ENCODE peak calls at places on chromosome 17, in four cellular contexts. Y is SK-N-SH, I is K562, F is HepG2. W is an unnamed sample.

GRCh38 chr17:28227278-28228108 is 91.5 kb upstream of the TMEM97 start:
- DNase-seq in Y (peak; percentile 94), I (peak; percentile 25), F (no peak), W (no peak)

GRCh38 chr17:63613663-63614062 is 8.6 kb upstream of the MAP3K3 start:
- DNase-seq in Y (no peak), I (no peak), F (no peak), W (no peak)

GRCh38 chr17:74147966-74148365 is 55.5 kb upstream of the RPL38 start:
- DNase-seq in Y (no peak), I (no peak), F (no peak), W (no peak)

GRCh38 chr17:46020023-46020735 is 21.1 kb downstream of the STH start:
- DNase-seq in Y (no peak), I (no peak), F (no peak), W (no peak)

GRCh38 chr17:30248786-30249185 is 13.3 kb upstream of the SLC6A4 start:
- DNase-seq in Y (no peak), I (no peak), F (no peak), W (no peak)

GRCh38 chr17:57927048-57927723 is 28.0 kb downstream of the CUEDC1 start:
- DNase-seq in Y (peak; percentile 45), I (no peak), F (no peak), W (no peak)

GRCh38 chr17:51118330-51119195 is 2.1 kb downstream of the SPAG9 start:
- DNase-seq in Y (peak; percentile 25), I (no peak), F (peak; percentile 77), W (no peak)

GRCh38 chr17:45132569-45133463 is 501 bp upstream of the PLCD3 start:
- DNase-seq in Y (peak; percentile 95), I (peak; percentile 50), F (peak; percentile 66), W (peak; percentile 89)

GRCh38 chr17:82781894-82782274 is 30.0 kb downstream of the TBCD start:
- DNase-seq in Y (peak; percentile 98), I (peak; percentile 74), F (peak; percentile 50), W (peak; percentile 96)

GRCh38 chr17:65078441-65079160 is 22.1 kb upstream of the GNA13 start:
- DNase-seq in Y (no peak), I (no peak), F (no peak), W (no peak)

GRCh38 chr17:50087246-50087911 is 7.8 kb upstream of the PDK2 start:
- DNase-seq in Y (peak; percentile 97), I (peak; percentile 83), F (peak; percentile 66), W (peak; percentile 88)

GRCh38 chr17:66006654-66007053 is 185.3 kb downstream of the CEP112 start:
- DNase-seq in Y (no peak), I (no peak), F (no peak), W (no peak)

GRCh38 chr17:66355510-66355909 is 53.1 kb downstream of the PRKCA start:
- DNase-seq in Y (no peak), I (no peak), F (no peak), W (no peak)

GRCh38 chr17:64024215-64024654 is 3.8 kb upstream of the ICAM2 start:
- DNase-seq in Y (no peak), I (peak; percentile 60), F (no peak), W (no peak)

GRCh38 chr17:79109584-79109983 is 35.0 kb downstream of the ENGASE start:
- DNase-seq in Y (peak; percentile 79), I (no peak), F (no peak), W (no peak)

GRCh38 chr17:50331085-50331791 is 14.7 kb upstream of the XYLT2 start:
- DNase-seq in Y (no peak), I (no peak), F (no peak), W (no peak)

GRCh38 chr17:31858647-31859486 is at the start of gene COPRS:
- DNase-seq in Y (peak; percentile 99), I (peak; percentile 97), F (peak; percentile 64), W (peak; percentile 88)

GRCh38 chr17:32256012-32256694 is 9.5 kb upstream of the RHBDL3 start:
- DNase-seq in Y (no peak), I (no peak), F (no peak), W (no peak)

GRCh38 chr17:59155439-59156177 is at the start of gene PRR11:
- DNase-seq in Y (peak; percentile 90), I (peak; percentile 98), F (peak; percentile 100), W (peak; percentile 62)

GRCh38 chr17:59175076-59175475 is 19.5 kb downstream of the PRR11 start:
- DNase-seq in Y (no peak), I (no peak), F (no peak), W (no peak)

GRCh38 chr17:49515196-49515770 is 20.2 kb downstream of the NGFR start:
- DNase-seq in Y (peak; percentile 97), I (peak; percentile 78), F (peak; percentile 79), W (peak; percentile 84)

GRCh38 chr17:83203472-83204221 is 124.2 kb downstream of the METRNL start:
- DNase-seq in Y (no peak), I (no peak), F (no peak), W (no peak)

GRCh38 chr17:79089720-79090502 is 15.3 kb downstream of the ENGASE start:
- DNase-seq in Y (no peak), I (no peak), F (no peak), W (no peak)

GRCh38 chr17:50055426-50056216 is at the start of gene ITGA3:
- DNase-seq in Y (peak; percentile 93), I (peak; percentile 84), F (no peak), W (peak; percentile 61)

GRCh38 chr17:76416899-76417298 is 32.5 kb downstream of the SPHK1 start:
- DNase-seq in Y (no peak), I (no peak), F (no peak), W (no peak)

GRCh38 chr17:76417499-76418143 is 33.2 kb downstream of the SPHK1 start:
- DNase-seq in Y (no peak), I (no peak), F (no peak), W (no peak)

GRCh38 chr17:76415786-76416185 is 31.4 kb downstream of the SPHK1 start:
- DNase-seq in Y (no peak), I (no peak), F (no peak), W (no peak)

GRCh38 chr17:76414334-76415295 is 30.2 kb downstream of the SPHK1 start:
- DNase-seq in Y (peak; percentile 94), I (peak; percentile 83), F (no peak), W (no peak)

GRCh38 chr17:76416447-76416846 is 32.0 kb downstream of the SPHK1 start:
- DNase-seq in Y (no peak), I (no peak), F (no peak), W (no peak)
- TF ChIP-seq POLR2AphosphoS5 in Y (no peak), I (no peak), F (no peak), W (no peak)

DNA sequence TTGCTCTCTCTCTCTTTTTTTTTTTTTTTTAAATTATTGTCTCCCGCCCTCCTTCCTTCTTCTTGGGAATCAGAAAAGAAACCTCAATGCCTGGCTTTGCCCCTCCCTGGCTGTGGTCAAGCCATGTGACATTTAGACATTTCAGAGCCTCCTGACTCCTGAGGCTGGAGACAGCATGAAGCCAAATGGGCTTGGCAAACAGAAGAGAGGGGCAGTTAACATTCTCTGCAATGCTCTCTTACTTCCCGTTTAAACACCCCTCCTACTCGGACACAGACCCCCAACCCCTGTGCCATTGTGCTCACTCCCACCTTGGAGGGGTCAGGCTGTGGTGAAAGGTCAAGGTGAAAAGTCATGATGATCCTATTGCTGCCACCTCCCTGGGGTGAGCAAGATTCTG is 14.7 kb upstream of the MEOX1 start:
- DNase-seq in Y (no peak), I (no peak), F (peak; percentile 25), W (no peak)
- TF ChIP-seq TAF1 in Y (no peak), I (no peak), F (no peak), W (no peak)

GRCh38 chr17:39634384-39634871 is 2.5 kb upstream of the STARD3 start:
- DNase-seq in Y (peak; percentile 74), I (peak; percentile 54), F (no peak), W (no peak)
- TF ChIP-seq POLR2AphosphoS5 in Y (no peak), I (no peak), F (no peak), W (no peak)

GRCh38 chr17:17846645-17847044 is 9.9 kb upstream of the SREBF1 start:
- DNase-seq in Y (peak; percentile 63), I (no peak), F (no peak), W (no peak)
- TF ChIP-seq TAF1 in Y (no peak), I (no peak), F (no peak), W (no peak)

DNA sequence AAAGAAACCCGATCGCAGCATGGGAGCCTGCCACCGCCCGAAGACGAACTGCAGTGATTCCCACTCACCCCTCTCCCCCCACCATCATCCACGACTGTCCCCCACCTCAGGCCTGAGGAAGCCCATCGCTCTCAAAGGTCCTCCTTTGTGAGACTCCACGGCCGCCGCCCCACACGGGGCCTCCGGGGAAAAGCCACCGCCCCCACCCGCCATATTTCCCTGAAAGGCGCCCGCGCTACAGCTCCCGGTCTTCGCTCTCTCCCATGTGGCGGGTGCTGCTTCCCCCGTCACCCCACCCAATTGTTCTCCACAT is 700 bp downstream of the YWHAE start:
- DNase-seq in Y (no peak), I (no peak), F (no peak), W (no peak)
- TF ChIP-seq POLR2AphosphoS5 in Y (no peak), I (no peak), F (no peak), W (peak; percentile 21)

DNA sequence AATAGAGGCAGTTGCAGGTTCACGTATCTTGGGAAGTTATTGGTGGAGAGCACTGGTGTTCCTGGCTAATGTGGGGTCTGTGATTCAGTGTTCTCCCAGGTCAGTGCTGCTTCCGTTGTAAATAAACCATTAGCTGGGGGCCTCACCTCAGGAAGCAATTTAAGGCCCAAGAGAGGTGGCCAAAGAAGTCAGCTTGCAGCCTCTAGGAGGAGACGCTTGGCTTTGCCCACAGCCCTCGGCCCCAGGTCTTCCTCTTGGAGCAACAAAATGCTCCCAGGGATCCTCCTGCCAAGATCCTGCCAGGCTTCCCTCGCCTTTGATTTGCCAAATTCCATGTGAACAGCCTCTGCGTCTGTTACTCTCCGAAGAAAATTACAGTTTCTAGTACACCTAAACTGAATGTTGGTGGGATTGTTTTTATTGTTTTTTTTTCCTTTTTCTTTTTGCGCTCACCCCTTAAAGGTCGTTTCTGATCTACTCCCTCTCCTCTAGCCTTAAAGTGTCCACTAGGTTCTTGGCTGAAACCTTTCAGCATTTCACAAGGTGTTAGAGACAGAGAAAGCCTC is 62.3 kb upstream of the TBX2 start:
- DNase-seq in Y (no peak), I (no peak), F (no peak), W (no peak)
- TF ChIP-seq TAF1 in Y (no peak), I (no peak), F (no peak), W (no peak)

GRCh38 chr17:80991645-80992076 is at the start of gene CHMP6:
- DNase-seq in Y (peak; percentile 99), I (peak; percentile 92), F (peak; percentile 60), W (peak; percentile 89)
- TF ChIP-seq POLR2AphosphoS5 in Y (peak; percentile 53), I (no peak), F (peak; percentile 50), W (no peak)

GRCh38 chr17:10614536-10615155 is 42.5 kb downstream of the MYH3 start:
- DNase-seq in Y (peak; percentile 69), I (peak; percentile 24), F (peak; percentile 45), W (no peak)
- TF ChIP-seq TAF1 in Y (no peak), I (no peak), F (no peak), W (no peak)